ENCODE peak calls at places on chromosome 22, in nine cellular contexts. B is cardiac muscle cell, R is GM23338, T is cardiac fibroblast, N is fibroblast of villous mesenchyme, Y is brain microvascular endothelial cell, Q is colonic mucosa, I is spleen, D is AG09309. Z is an unnamed sample.
A peak's percentile ranks its signal among the peaks of the same experiment; 100 is the strongest.

GRCh38 chr22:19723990-19724827 is 870 bp downstream of the GP1BB start:
- DNase-seq in I (no peak), Y (no peak), B (peak; percentile 81), N (peak; percentile 19), Q (no peak), R (peak; percentile 82), T (no peak), D (no peak), Z (no peak)

GRCh38 chr22:20981787-20982562 is at the start of gene LZTR1:
- DNase-seq in Q (peak; percentile 91), D (peak; percentile 46), T (peak; percentile 85), B (peak; percentile 87), R (peak; percentile 90), I (peak; percentile 97), N (peak; percentile 84), Y (peak; percentile 57), Z (no peak)

GRCh38 chr22:41745968-41746367 is 46.7 kb downstream of the MEI1 start:
- DNase-seq in I (no peak), Q (no peak), T (no peak), B (no peak), Y (no peak), N (no peak), R (no peak), D (no peak), Z (no peak)

GRCh38 chr22:25419247-25420113 is 145.0 kb upstream of the GRK3 start:
- DNase-seq in R (no peak), B (no peak), D (no peak), T (peak; percentile 9), Q (peak; percentile 42), N (no peak), Y (peak; percentile 38), I (no peak), Z (no peak)

GRCh38 chr22:23847991-23848864 is 9.4 kb upstream of the DERL3 start:
- DNase-seq in T (no peak), N (no peak), D (no peak), Y (no peak), B (peak; percentile 51), R (peak; percentile 66), I (peak; percentile 71), Q (no peak), Z (no peak)

GRCh38 chr22:27925331-27925730 is 6.3 kb upstream of the PITPNB start:
- DNase-seq in R (no peak), T (no peak), Q (no peak), N (no peak), D (no peak), B (no peak), Y (no peak), I (no peak), Z (no peak)

GRCh38 chr22:27370281-27370680 is 431.3 kb downstream of the MN1 start:
- DNase-seq in Y (no peak), R (no peak), I (no peak), N (no peak), B (no peak), D (no peak), T (peak; percentile 4), Q (no peak), Z (no peak)

GRCh38 chr22:45852826-45853225 is 124.1 kb downstream of the WNT7B start:
- DNase-seq in N (no peak), R (no peak), D (no peak), T (no peak), B (no peak), Y (no peak), I (no peak), Q (no peak), Z (no peak)

GRCh38 chr22:32649515-32650200 is 151.8 kb upstream of the TIMP3 start:
- DNase-seq in I (no peak), N (peak; percentile 80), T (no peak), Y (peak; percentile 18), B (no peak), R (no peak), D (no peak), Q (no peak), Z (no peak)

GRCh38 chr22:41524283-41524682 is 20.0 kb downstream of the POLR3H start:
- DNase-seq in R (no peak), Q (peak; percentile 40), T (peak; percentile 66), B (no peak), I (no peak), N (peak; percentile 95), D (no peak), Y (peak; percentile 52), Z (no peak)

GRCh38 chr22:37063436-37064420 is 12.2 kb downstream of the KCTD17 start:
- DNase-seq in T (no peak), D (no peak), Y (no peak), N (no peak), I (no peak), B (no peak), Q (peak; percentile 63), R (no peak), Z (no peak)

GRCh38 chr22:44179196-44179988 is 1.3 kb upstream of the PARVG start:
- DNase-seq in T (no peak), Q (no peak), Y (no peak), I (no peak), B (no peak), D (no peak), R (no peak), N (no peak), Z (no peak)

GRCh38 chr22:44181912-44182590 is 1.3 kb downstream of the PARVG start:
- DNase-seq in D (no peak), I (peak; percentile 89), Q (no peak), T (no peak), R (no peak), B (no peak), N (no peak), Y (no peak), Z (no peak)

GRCh38 chr22:44181033-44181911 is 547 bp downstream of the PARVG start:
- DNase-seq in D (no peak), B (no peak), T (no peak), Y (no peak), N (no peak), R (no peak), I (peak; percentile 95), Q (peak; percentile 32), Z (no peak)

GRCh38 chr22:44179989-44180705 is 578 bp upstream of the PARVG start:
- DNase-seq in N (no peak), I (peak; percentile 70), Y (no peak), D (no peak), T (no peak), B (no peak), R (no peak), Q (no peak), Z (no peak)

DNA sequence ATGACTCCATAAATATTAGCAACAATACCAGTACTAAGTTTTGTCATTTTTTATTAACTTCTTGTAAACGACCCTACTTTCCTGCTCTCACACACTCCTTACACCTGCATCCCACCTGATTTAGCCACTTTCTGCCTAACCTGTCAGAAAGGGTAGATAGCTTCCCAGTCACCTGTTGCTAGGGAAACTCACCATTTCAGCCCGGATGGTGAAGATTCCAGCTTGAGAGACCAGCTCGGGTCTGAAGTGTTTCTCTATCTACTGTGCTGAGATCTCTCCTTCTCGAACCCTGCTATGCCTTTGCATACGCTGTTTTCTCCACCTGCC is at the start of gene PARVG:
- DNase-seq in I (peak; percentile 70), N (no peak), D (no peak), Q (no peak), Y (no peak), R (peak; percentile 70), T (no peak), B (peak; percentile 32), Z (no peak)
- H3K4me3 ChIP-seq in I (peak within 1 kb of the TSS; percentile 57), N (no peak within 1 kb of the TSS), D (no peak within 1 kb of the TSS), Q (peak within 1 kb of the TSS; percentile 23), Y (no peak within 1 kb of the TSS), R (no peak within 1 kb of the TSS), T (no peak within 1 kb of the TSS), B (no peak within 1 kb of the TSS), Z (no peak within 1 kb of the TSS)

GRCh38 chr22:39732625-39733024 is 160.9 kb downstream of the ENTHD1 start:
- DNase-seq in D (no peak), B (no peak), T (no peak), Y (no peak), R (no peak), I (peak; percentile 34), Q (no peak), N (no peak), Z (no peak)

GRCh38 chr22:39733191-39733590 is 160.4 kb downstream of the ENTHD1 start:
- DNase-seq in B (no peak), Y (no peak), R (no peak), T (no peak), I (no peak), Q (no peak), N (no peak), D (no peak), Z (no peak)

GRCh38 chr22:39731481-39731880 is 160.9 kb downstream of the CACNA1I start:
- DNase-seq in B (no peak), T (no peak), R (no peak), N (no peak), D (no peak), Q (no peak), I (no peak), Y (no peak), Z (no peak)

GRCh38 chr22:39729141-39729934 is 158.8 kb downstream of the CACNA1I start:
- DNase-seq in B (no peak), Y (no peak), N (no peak), T (no peak), R (no peak), I (no peak), Q (no peak), D (no peak), Z (no peak)

DNA sequence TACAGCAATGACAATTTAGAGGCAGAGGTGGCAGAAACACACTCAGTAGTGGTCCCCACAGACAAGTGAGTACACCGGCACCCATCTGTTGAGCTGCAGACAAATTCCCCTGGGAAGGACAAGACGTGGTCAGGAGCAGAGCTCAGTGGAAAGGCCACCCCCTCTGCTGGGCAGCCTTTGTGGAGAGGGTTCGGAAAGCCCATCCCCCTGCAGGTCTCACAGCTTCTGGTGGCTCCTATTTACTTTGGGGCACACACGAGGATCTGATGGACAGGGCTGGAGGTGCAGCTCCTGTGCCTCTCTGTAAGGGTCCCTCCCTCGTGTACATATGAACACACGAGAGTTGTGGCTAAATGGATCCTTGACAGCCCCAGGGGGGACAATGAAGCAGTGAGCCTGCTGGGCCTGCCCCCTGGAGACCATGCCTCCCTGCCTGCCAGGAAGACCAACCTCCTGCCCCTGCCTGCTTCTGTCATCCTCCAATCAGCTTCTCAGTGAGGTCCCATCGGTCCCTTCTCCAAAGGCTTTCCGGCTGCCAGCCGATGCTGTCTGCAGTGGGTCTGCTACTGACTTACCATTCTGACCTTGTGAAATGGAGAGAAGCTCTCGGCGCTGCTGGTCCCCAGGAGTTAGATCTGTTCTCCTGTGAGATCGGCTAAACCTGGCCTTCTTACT is 161.5 kb downstream of the CACNA1I start:
- DNase-seq in N (no peak), Q (no peak), I (peak; percentile 68), T (no peak), B (no peak), D (no peak), Y (no peak), R (peak; percentile 35), Z (no peak)
- TF ChIP-seq CTCF in N (no peak), Q (no peak), I (no peak), T (no peak), B (no peak), D (no peak), Y (no peak), R (peak; percentile 28), Z (no peak)

GRCh38 chr22:48099671-48100070 is 1337.2 kb downstream of the TBC1D22A start:
- DNase-seq in B (no peak), T (no peak), N (no peak), I (no peak), Y (no peak), Q (no peak), R (no peak), D (no peak), Z (no peak)
- H3K4me3 ChIP-seq in B (no peak overlapping the region), T (no peak overlapping the region), N (no peak overlapping the region), I (no peak overlapping the region), Y (no peak overlapping the region), Q (no peak overlapping the region), R (no peak overlapping the region), D (no peak overlapping the region), Z (no peak overlapping the region)

GRCh38 chr22:38202437-38203089 is 769 bp downstream of the MAFF start:
- DNase-seq in Q (peak; percentile 91), N (peak; percentile 94), T (peak; percentile 91), Y (peak; percentile 85), D (peak; percentile 74), B (peak; percentile 78), R (peak; percentile 72), I (peak; percentile 93), Z (no peak)
- TF ChIP-seq CTCF in Q (no peak), N (no peak), T (no peak), Y (peak; percentile 14), D (peak; percentile 17), B (no peak), R (peak; percentile 26), I (peak; percentile 42), Z (peak; percentile 4)